ENCODE peak calls at places on chromosomes 4 and X, in nine cellular contexts. N is psoas muscle, K is HFF-Myc, U is fibroblast of the aortic adventitia, S is foreskin fibroblast, I is lower leg skin, Y is vagina, O is fibroblast of lung, Q is Calu3. X is an unnamed sample.

GRCh38 chrX:40531056-40531826 is 49.5 kb upstream of the ATP6AP2 start:
- DNase-seq in U (no peak), Q (no peak), I (no peak), Y (no peak), K (no peak), S (no peak), O (no peak), N (no peak), X (no peak)

GRCh38 chr4:113997206-113997605 is 17.8 kb upstream of the ARSJ start:
- DNase-seq in N (no peak), S (peak; percentile 34), I (no peak), K (no peak), O (no peak), Y (no peak), U (no peak), Q (no peak), X (no peak)

GRCh38 chr4:131339137-131339536 is 1810.0 kb upstream of the PCDH10 start:
- DNase-seq in K (no peak), Y (no peak), N (no peak), I (no peak), O (no peak), U (no peak), Q (no peak), S (no peak), X (no peak)

GRCh38 chr4:72378901-72379300 is 190.1 kb downstream of the ADAMTS3 start:
- DNase-seq in U (no peak), S (no peak), O (no peak), I (no peak), Y (no peak), Q (no peak), K (no peak), N (no peak), X (no peak)

GRCh38 chr4:88743696-88744095 is 46.1 kb upstream of the NAP1L5 start:
- DNase-seq in Y (no peak), S (peak; percentile 64), I (no peak), U (peak; percentile 67), N (no peak), Q (no peak), O (peak; percentile 95), K (no peak), X (no peak)

GRCh38 chrX:24965400-24965799 is 50.4 kb downstream of the ARX start:
- DNase-seq in U (no peak), O (no peak), Y (no peak), I (no peak), N (no peak), K (no peak), S (no peak), Q (no peak), X (no peak)

GRCh38 chr4:57490520-57490919 is 380.3 kb upstream of the IGFBP7 start:
- DNase-seq in Y (no peak), O (no peak), S (no peak), K (no peak), I (no peak), U (no peak), N (no peak), Q (no peak), X (no peak)

GRCh38 chrX:7921750-7922149 is 5.5 kb downstream of the PNPLA4 start:
- DNase-seq in K (no peak), I (no peak), O (no peak), N (no peak), Q (no peak), Y (no peak), U (no peak), S (no peak), X (no peak)

GRCh38 chr4:150961566-150961965 is 53.5 kb downstream of the LRBA start:
- DNase-seq in N (no peak), I (no peak), S (no peak), U (no peak), K (no peak), Y (no peak), O (no peak), Q (no peak), X (no peak)

GRCh38 chrX:12770440-12770839 is 20.8 kb upstream of the PRPS2 start:
- DNase-seq in N (no peak), Y (no peak), S (peak; percentile 55), O (no peak), I (no peak), U (peak; percentile 55), K (no peak), Q (no peak), X (no peak)

GRCh38 chr4:11769425-11769824 is 340.7 kb upstream of the HS3ST1 start:
- DNase-seq in N (no peak), U (peak; percentile 93), O (peak; percentile 16), Q (no peak), I (no peak), K (no peak), Y (no peak), S (peak; percentile 57), X (no peak)

GRCh38 chr4:137998666-137999429 is 243.3 kb downstream of the SLC7A11 start:
- DNase-seq in O (peak; percentile 93), S (peak; percentile 17), Y (no peak), Q (no peak), N (no peak), U (peak; percentile 71), K (no peak), I (no peak), X (no peak)

GRCh38 chr4:95155759-95156451 is 392.9 kb downstream of the UNC5C start:
- DNase-seq in O (peak; percentile 60), I (no peak), Y (no peak), Q (no peak), S (peak; percentile 27), U (peak; percentile 42), N (no peak), K (no peak), X (no peak)

GRCh38 chr4:82913305-82913704 is 12.8 kb downstream of the THAP9 start:
- DNase-seq in I (no peak), N (no peak), S (peak; percentile 34), U (no peak), Q (no peak), O (no peak), Y (no peak), K (no peak), X (no peak)

GRCh38 chrX:20740443-20740842 is 473.7 kb upstream of the RPS6KA3 start:
- DNase-seq in K (no peak), I (no peak), S (no peak), O (no peak), U (no peak), N (no peak), Y (no peak), Q (no peak), X (no peak)

GRCh38 chr4:61211781-61212180 is 11.7 kb downstream of the ADGRL3 start:
- DNase-seq in K (no peak), O (no peak), Y (no peak), U (no peak), I (no peak), Q (no peak), S (no peak), N (no peak), X (no peak)

GRCh38 chr4:47418147-47418546 is 45.4 kb downstream of the COMMD8 start:
- DNase-seq in O (no peak), I (no peak), S (no peak), K (no peak), Q (no peak), Y (no peak), U (peak; percentile 32), N (no peak), X (no peak)

GRCh38 chr4:175413561-175413960 is 398.5 kb downstream of the GPM6A start:
- DNase-seq in Y (no peak), N (no peak), O (peak; percentile 97), Q (no peak), K (no peak), I (no peak), U (no peak), S (no peak), X (no peak)

GRCh38 chr4:2977116-2978097 is 14.0 kb downstream of the GRK4 start:
- DNase-seq in Y (no peak), K (peak; percentile 31), S (peak; percentile 78), N (no peak), U (peak; percentile 25), Q (no peak), O (peak; percentile 78), I (no peak), X (no peak)

GRCh38 chrX:69151898-69152297 is 13.4 kb downstream of the PJA1 start:
- DNase-seq in I (no peak), S (no peak), U (no peak), N (no peak), K (no peak), Y (peak; percentile 54), Q (no peak), O (no peak), X (peak; percentile 36)

GRCh38 chrX:97363843-97364242 is 480.1 kb downstream of the RPA4 start:
- DNase-seq in N (no peak), I (no peak), U (no peak), K (no peak), Q (no peak), O (no peak), Y (no peak), S (no peak), X (no peak)
- TF ChIP-seq CTCF in N (no peak), I (no peak), U (no peak), K (no peak), Q (no peak), O (no peak), Y (no peak), S (no peak), X (no peak)

DNA sequence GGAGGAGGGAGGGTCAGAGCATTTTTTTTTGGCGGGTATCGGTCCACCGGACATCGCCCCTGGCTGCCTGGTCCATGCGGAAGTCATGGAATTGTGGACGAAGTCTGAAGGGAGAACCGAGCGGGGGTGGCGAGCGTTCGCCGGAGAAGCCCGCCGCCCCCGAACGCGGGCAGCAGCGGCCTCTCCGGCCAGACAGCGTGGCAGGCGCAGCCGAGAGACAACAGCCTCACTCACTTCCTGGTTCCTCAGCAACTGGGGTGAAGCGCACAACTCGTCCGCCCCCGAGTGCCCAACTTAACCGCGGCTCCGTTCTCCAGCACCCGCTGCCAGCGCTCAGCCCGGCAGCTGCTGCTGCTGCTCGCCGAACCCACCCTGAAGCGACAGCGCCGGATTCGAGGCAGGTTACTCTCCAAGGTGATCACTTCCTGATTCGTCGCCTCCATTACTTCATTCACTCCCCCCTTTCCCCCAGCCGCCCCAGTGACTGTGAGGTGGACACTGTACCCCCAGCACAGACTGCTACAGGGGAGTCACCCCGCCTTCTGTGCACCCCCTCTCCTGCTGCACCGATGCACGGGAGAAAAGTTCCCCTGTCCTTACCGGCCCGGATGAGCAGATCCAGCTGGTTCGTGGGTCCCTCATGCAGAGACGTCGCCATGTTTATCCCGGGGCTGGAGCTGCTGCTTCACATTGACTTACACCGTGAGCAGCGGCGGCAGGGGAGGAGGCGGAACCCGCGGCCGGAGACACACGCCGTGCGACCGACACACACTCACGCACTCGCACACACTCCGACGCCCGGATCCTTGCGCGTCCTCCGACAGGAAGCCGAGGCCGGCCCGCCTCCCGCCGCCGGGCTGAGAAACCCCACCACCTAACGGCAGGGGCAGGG is 68.2 kb downstream of the NOCT start:
- DNase-seq in K (peak; percentile 63), S (peak; percentile 98), U (peak; percentile 86), N (peak; percentile 96), I (peak; percentile 83), O (peak; percentile 94), Q (peak; percentile 90), Y (peak; percentile 93), X (peak; percentile 92)
- TF ChIP-seq CTCF in K (no peak), S (peak; percentile 15), U (peak; percentile 37), N (peak; percentile 43), I (no peak), O (peak; percentile 11), Q (peak; percentile 28), Y (peak; percentile 8), X (peak; percentile 73)

GRCh38 chr4:6674500-6675149 is 19.1 kb upstream of the S100P start:
- DNase-seq in O (peak; percentile 34), U (no peak), S (peak; percentile 56), I (no peak), Y (no peak), K (no peak), Q (peak; percentile 46), N (peak; percentile 26), X (no peak)
- TF ChIP-seq CTCF in O (peak; percentile 39), U (peak; percentile 30), S (peak; percentile 31), I (no peak), Y (peak; percentile 25), K (peak; percentile 38), Q (peak; percentile 59), N (peak; percentile 18), X (peak; percentile 59)

GRCh38 chrX:318739-319578 is at the start of gene GTPBP6:
- DNase-seq in N (peak; percentile 100), K (peak; percentile 99), U (peak; percentile 99), Q (peak; percentile 96), Y (peak; percentile 100), S (peak; percentile 100), O (peak; percentile 99), I (peak; percentile 100), X (peak; percentile 99)
- TF ChIP-seq CTCF in N (peak; percentile 19), K (no peak), U (peak; percentile 3), Q (no peak), Y (no peak), S (peak; percentile 9), O (peak; percentile 15), I (no peak), X (no peak)

X was measured in type B pancreatic cell.